ENCODE peak calls at places on chromosomes 13 and 19, in nine cellular contexts. R, C, X, I, U, M, N, T and Q are unnamed samples.

GRCh38 chr13:80235131-80235530 is 105.8 kb downstream of the SPRY2 start:
- DNase-seq in R (no peak), C (no peak), X (peak; percentile 47), I (peak; percentile 95), U (peak; percentile 39), M (no peak), N (peak; percentile 10), T (no peak), Q (no peak)

GRCh38 chr13:31951215-31951678 is 80.3 kb upstream of the FRY start:
- DNase-seq in R (no peak), C (peak; percentile 51), X (no peak), I (no peak), U (no peak), M (peak; percentile 69), N (no peak), T (no peak), Q (peak; percentile 52)

GRCh38 chr19:20660473-20660872 is 898 bp downstream of the ZNF626 start:
- DNase-seq in R (no peak), C (no peak), X (no peak), I (no peak), U (peak; percentile 1), M (no peak), N (no peak), T (no peak), Q (peak; percentile 5)

GRCh38 chr19:42246143-42246868 is 3.9 kb upstream of the GSK3A start:
- DNase-seq in R (peak; percentile 81), C (peak; percentile 74), X (peak; percentile 83), I (no peak), U (peak; percentile 83), M (peak; percentile 76), N (peak; percentile 85), T (no peak), Q (peak; percentile 76)

GRCh38 chr13:73142091-73142490 is 83.3 kb downstream of the KLF5 start:
- DNase-seq in R (no peak), C (no peak), X (no peak), I (peak; percentile 77), U (peak; percentile 31), M (no peak), N (no peak), T (no peak), Q (no peak)

GRCh38 chr19:963401-964022 is 20.6 kb upstream of the WDR18 start:
- DNase-seq in R (no peak), C (no peak), X (no peak), I (no peak), U (no peak), M (no peak), N (no peak), T (no peak), Q (no peak)

GRCh38 chr13:20303636-20304035 is 71.5 kb upstream of the GJB6 start:
- DNase-seq in R (no peak), C (no peak), X (peak; percentile 22), I (no peak), U (no peak), M (no peak), N (no peak), T (no peak), Q (no peak)

GRCh38 chr19:56105090-56105701 is 15.9 kb downstream of the ZNF787 start:
- DNase-seq in R (peak; percentile 28), C (peak; percentile 86), X (peak; percentile 80), I (peak; percentile 32), U (peak; percentile 61), M (peak; percentile 90), N (peak; percentile 77), T (peak; percentile 28), Q (peak; percentile 77)

GRCh38 chr13:31970237-31970930 is 61.2 kb upstream of the FRY start:
- DNase-seq in R (no peak), C (no peak), X (peak; percentile 59), I (no peak), U (peak; percentile 8), M (no peak), N (no peak), T (no peak), Q (no peak)

GRCh38 chr19:28333909-28334308 is 879.0 kb downstream of the UQCRFS1 start:
- DNase-seq in R (no peak), C (no peak), X (no peak), I (no peak), U (no peak), M (no peak), N (no peak), T (no peak), Q (no peak)

GRCh38 chr19:40519352-40520322 is 52.8 kb downstream of the SPTBN4 start:
- DNase-seq in R (no peak), C (no peak), X (no peak), I (no peak), U (peak; percentile 57), M (no peak), N (peak; percentile 90), T (peak; percentile 26), Q (no peak)

GRCh38 chr13:101144808-101145419 is 271.4 kb downstream of the NALCN start:
- DNase-seq in R (no peak), C (no peak), X (peak; percentile 74), I (peak; percentile 68), U (peak; percentile 73), M (no peak), N (peak; percentile 50), T (peak; percentile 17), Q (peak; percentile 76)

GRCh38 chr19:48458016-48458415 is 2.6 kb downstream of the KCNJ14 start:
- DNase-seq in R (no peak), C (no peak), X (no peak), I (no peak), U (peak; percentile 38), M (no peak), N (no peak), T (no peak), Q (no peak)

GRCh38 chr13:41613984-41614581 is 156.7 kb downstream of the RGCC start:
- DNase-seq in R (no peak), C (peak; percentile 18), X (peak; percentile 92), I (no peak), U (peak; percentile 93), M (no peak), N (no peak), T (no peak), Q (no peak)

GRCh38 chr13:90857921-90858320 is 489.6 kb upstream of the MIR17HG start:
- DNase-seq in R (no peak), C (no peak), X (no peak), I (no peak), U (no peak), M (no peak), N (no peak), T (no peak), Q (no peak)

GRCh38 chr13:112071011-112071901 is 4.3 kb downstream of the SOX1 start:
- DNase-seq in R (no peak), C (no peak), X (no peak), I (peak; percentile 58), U (no peak), M (no peak), N (no peak), T (no peak), Q (no peak)

GRCh38 chr13:25860862-25861261 is 191.0 kb downstream of the SHISA2 start:
- DNase-seq in R (no peak), C (no peak), X (peak; percentile 78), I (no peak), U (peak; percentile 52), M (no peak), N (no peak), T (no peak), Q (no peak)

GRCh38 chr19:12784394-12784870 is 6.9 kb upstream of the JUNB start:
- DNase-seq in R (no peak), C (no peak), X (no peak), I (no peak), U (no peak), M (no peak), N (no peak), T (peak; percentile 36), Q (no peak)

GRCh38 chr19:11581740-11582139 is 4.3 kb upstream of the ACP5 start:
- DNase-seq in R (no peak), C (no peak), X (no peak), I (no peak), U (peak; percentile 36), M (no peak), N (no peak), T (peak; percentile 67), Q (no peak)

GRCh38 chr13:52414051-52414450 is 8.1 kb upstream of the THSD1 start:
- DNase-seq in R (no peak), C (no peak), X (no peak), I (no peak), U (no peak), M (no peak), N (no peak), T (no peak), Q (no peak)

GRCh38 chr13:73608157-73608516 is 526.1 kb downstream of the KLF12 start:
- DNase-seq in R (no peak), C (no peak), X (no peak), I (peak; percentile 97), U (no peak), M (no peak), N (no peak), T (no peak), Q (no peak)

GRCh38 chr13:95643471-95643813 is 1.1 kb downstream of the DZIP1 start:
- DNase-seq in R (no peak), C (no peak), X (peak; percentile 57), I (no peak), U (peak; percentile 49), M (no peak), N (peak; percentile 23), T (no peak), Q (peak; percentile 72)

GRCh38 chr13:91406619-91407018 is 8.2 kb downstream of the GPC5 start:
- DNase-seq in R (no peak), C (no peak), X (peak; percentile 42), I (peak; percentile 84), U (peak; percentile 55), M (no peak), N (peak; percentile 23), T (peak; percentile 24), Q (peak; percentile 21)

GRCh38 chr19:14843169-14843568 is 5.6 kb downstream of the OR7A10 start:
- DNase-seq in R (no peak), C (no peak), X (no peak), I (no peak), U (no peak), M (no peak), N (no peak), T (no peak), Q (no peak)

GRCh38 chr13:74825170-74825948 is 656.6 kb downstream of the TBC1D4 start:
- DNase-seq in R (no peak), C (no peak), X (peak; percentile 64), I (no peak), U (peak; percentile 85), M (no peak), N (peak; percentile 54), T (no peak), Q (no peak)

GRCh38 chr19:33194884-33195710 is 967 bp downstream of the LRP3 start:
- DNase-seq in R (no peak), C (peak; percentile 37), X (peak; percentile 16), I (no peak), U (peak; percentile 69), M (no peak), N (peak; percentile 65), T (no peak), Q (peak; percentile 38)

GRCh38 chr13:30364876-30365275 is 57.4 kb upstream of the UBE2L5 start:
- DNase-seq in R (no peak), C (no peak), X (peak; percentile 26), I (no peak), U (peak; percentile 49), M (no peak), N (no peak), T (no peak), Q (no peak)

GRCh38 chr13:33514362-33514761 is 228.8 kb upstream of the STARD13 start:
- DNase-seq in R (no peak), C (no peak), X (no peak), I (no peak), U (no peak), M (no peak), N (no peak), T (no peak), Q (no peak)

GRCh38 chr19:29943615-29944014 is 1.6 kb downstream of the URI1 start:
- DNase-seq in R (no peak), C (no peak), X (no peak), I (no peak), U (no peak), M (no peak), N (no peak), T (no peak), Q (no peak)

GRCh38 chr13:42275506-42275905 is 3.6 kb downstream of the AKAP11 start:
- DNase-seq in R (no peak), C (no peak), X (no peak), I (no peak), U (no peak), M (no peak), N (no peak), T (peak; percentile 11), Q (no peak)

GRCh38 chr13:45540864-45541263 is 74.7 kb downstream of the ERICH6B start:
- DNase-seq in R (no peak), C (no peak), X (no peak), I (no peak), U (no peak), M (no peak), N (no peak), T (no peak), Q (no peak)